ENCODE peak calls at places on chromosomes 11 and 22, in six cellular contexts. E, A, T, Y, F and C are unnamed samples.

GRCh38 chr11:5279678-5280077 is 9.9 kb upstream of the HBE1 start:
- DNase-seq in Y (no peak), E (no peak), F (no peak), A (no peak), T (no peak), C (no peak)

GRCh38 chr22:44411226-44412135 is 86.6 kb downstream of the RTL6 start:
- DNase-seq in T (no peak), F (no peak), E (no peak), Y (no peak), A (peak; percentile 55), C (no peak)

GRCh38 chr11:65539401-65540289 is 14.8 kb downstream of the SCYL1 start:
- DNase-seq in Y (no peak), A (no peak), E (no peak), F (no peak), T (peak; percentile 88), C (peak; percentile 90)

GRCh38 chr22:31160328-31160978 is 471 bp downstream of the RNF185 start:
- DNase-seq in T (peak; percentile 38), E (no peak), F (peak; percentile 29), A (no peak), Y (peak; percentile 61), C (no peak)

GRCh38 chr11:117097567-117098268 is 510 bp downstream of the SIK3 start:
- DNase-seq in Y (peak; percentile 43), F (no peak), T (peak; percentile 45), A (no peak), E (peak; percentile 61), C (peak; percentile 63)

GRCh38 chr11:7546324-7546791 is 32.6 kb downstream of the PPFIBP2 start:
- DNase-seq in F (no peak), Y (no peak), T (no peak), A (no peak), E (peak; percentile 90), C (no peak)

GRCh38 chr11:110297082-110297725 is 790 bp upstream of the RDX start:
- DNase-seq in Y (peak; percentile 61), E (no peak), A (no peak), T (no peak), F (peak; percentile 40), C (no peak)

GRCh38 chr11:134339756-134340155 is 8.0 kb downstream of the GLB1L2 start:
- DNase-seq in Y (no peak), F (no peak), T (peak; percentile 61), E (no peak), A (no peak), C (no peak)

GRCh38 chr22:17972385-17973181 is 51.8 kb downstream of the MICAL3 start:
- DNase-seq in Y (peak; percentile 60), T (no peak), F (peak; percentile 86), E (peak; percentile 74), A (no peak), C (no peak)

GRCh38 chr11:10309163-10310093 is 4.6 kb downstream of the ADM start:
- DNase-seq in E (peak; percentile 89), T (peak; percentile 78), A (peak; percentile 89), Y (peak; percentile 87), F (peak; percentile 68), C (peak; percentile 86)

GRCh38 chr22:23047742-23048141 is 22.6 kb upstream of the GNAZ start:
- DNase-seq in T (no peak), E (no peak), Y (no peak), F (no peak), A (peak; percentile 38), C (no peak)

GRCh38 chr11:101915811-101916291 is 471 bp downstream of the ANGPTL5 start:
- DNase-seq in A (no peak), F (peak; percentile 38), E (no peak), Y (peak; percentile 77), T (no peak), C (no peak)

GRCh38 chr11:130945945-130946344 is 29.7 kb upstream of the SNX19 start:
- DNase-seq in A (peak; percentile 66), E (peak; percentile 54), F (peak; percentile 94), T (no peak), Y (peak; percentile 24), C (peak; percentile 45)

GRCh38 chr11:12841946-12842630 is 167.0 kb upstream of the RASSF10 start:
- DNase-seq in F (peak; percentile 92), T (no peak), Y (peak; percentile 79), E (no peak), A (no peak), C (no peak)

GRCh38 chr11:117226388-117227385 is 5.2 kb downstream of the PCSK7 start:
- DNase-seq in E (no peak), A (no peak), T (no peak), F (peak; percentile 64), Y (peak; percentile 85), C (no peak)

GRCh38 chr11:66035653-66036333 is 9.5 kb upstream of the CATSPER1 start:
- DNase-seq in A (no peak), F (no peak), E (no peak), Y (no peak), T (no peak), C (no peak)

GRCh38 chr11:4017129-4017528 is 77.5 kb upstream of the RRM1 start:
- DNase-seq in F (no peak), E (no peak), Y (no peak), A (no peak), T (no peak), C (no peak)

GRCh38 chr11:125261471-125262087 is 97.0 kb downstream of the PKNOX2 start:
- DNase-seq in E (no peak), F (no peak), A (no peak), Y (peak; percentile 45), T (no peak), C (no peak)

GRCh38 chr11:104870910-104871309 is 27.4 kb downstream of the CASP12 start:
- DNase-seq in Y (peak; percentile 21), F (peak; percentile 83), T (no peak), E (no peak), A (no peak), C (no peak)

GRCh38 chr11:110000045-110000502 is 93.1 kb upstream of the ZC3H12C start:
- DNase-seq in A (no peak), F (peak; percentile 98), Y (peak; percentile 96), E (no peak), T (no peak), C (no peak)

GRCh38 chr11:76600124-76600655 is 70.4 kb downstream of the LRRC32 start:
- DNase-seq in F (no peak), T (no peak), A (no peak), Y (no peak), E (no peak), C (no peak)

GRCh38 chr11:82858556-82859091 is 41.6 kb downstream of the PRCP start:
- DNase-seq in T (no peak), Y (peak; percentile 31), A (no peak), E (no peak), F (peak; percentile 78), C (no peak)

GRCh38 chr22:23566716-23567475 is 13.2 kb downstream of the IGLL1 start:
- DNase-seq in F (no peak), Y (no peak), T (no peak), A (peak; percentile 60), E (peak; percentile 24), C (no peak)

GRCh38 chr11:69645801-69646492 is 5.0 kb downstream of the CCND1 start:
- DNase-seq in Y (no peak), E (no peak), A (no peak), T (no peak), F (no peak), C (no peak)
- H3K27ac ChIP-seq in Y (no peak overlapping the region), E (no peak overlapping the region), A (no peak overlapping the region), T (no peak overlapping the region), F (no peak overlapping the region), C (no peak overlapping the region)

GRCh38 chr22:38311331-38311635 is 6.0 kb downstream of the CSNK1E start:
- DNase-seq in T (no peak), Y (peak; percentile 41), E (no peak), A (no peak), F (no peak), C (no peak)
- H3K4me1 ChIP-seq in T (peaks cover 4% of the 10 kb centered on the region), Y (peaks cover 66% of the 10 kb centered on the region), E (peaks cover 70% of the 10 kb centered on the region), A (peaks cover 77% of the 10 kb centered on the region), F (peaks cover 47% of the 10 kb centered on the region), C (peaks cover 25% of the 10 kb centered on the region)

GRCh38 chr11:46069595-46069994 is 51.7 kb downstream of the PHF21A start:
- DNase-seq in T (no peak), F (no peak), A (no peak), E (no peak), Y (no peak), C (no peak)

GRCh38 chr11:46071091-46071490 is 50.2 kb downstream of the PHF21A start:
- DNase-seq in T (no peak), E (no peak), A (no peak), F (no peak), Y (no peak), C (no peak)

GRCh38 chr11:46073632-46074031 is 47.6 kb downstream of the PHF21A start:
- DNase-seq in T (no peak), Y (no peak), A (no peak), E (no peak), F (no peak), C (no peak)

GRCh38 chr11:46075168-46075567 is 46.1 kb downstream of the PHF21A start:
- DNase-seq in Y (peak; percentile 35), F (peak; percentile 77), A (no peak), E (no peak), T (no peak), C (no peak)

GRCh38 chr11:46072172-46072964 is 48.9 kb downstream of the PHF21A start:
- DNase-seq in E (no peak), T (no peak), A (no peak), F (no peak), Y (peak; percentile 42), C (no peak)
- H3K4me3 ChIP-seq in E (no peak overlapping the region), T (no peak overlapping the region), A (no peak overlapping the region), F (no peak overlapping the region), Y (no peak overlapping the region), C (no peak overlapping the region)

GRCh38 chr11:61829806-61830205 is 1.7 kb downstream of the FADS2 start:
- DNase-seq in F (no peak), A (no peak), Y (no peak), T (no peak), E (no peak), C (no peak)

GRCh38 chr11:61828379-61828628 is 204 bp downstream of the FADS2 start:
- DNase-seq in F (no peak), A (no peak), T (no peak), E (no peak), Y (no peak), C (no peak)

GRCh38 chr11:61827573-61828378 is at the start of gene FADS2:
- DNase-seq in T (peak; percentile 78), A (peak; percentile 98), F (peak; percentile 98), E (peak; percentile 88), Y (peak; percentile 99), C (peak; percentile 97)

GRCh38 chr11:61830318-61831105 is 2.4 kb downstream of the FADS2 start:
- DNase-seq in Y (no peak), F (peak; percentile 46), E (no peak), T (no peak), A (no peak), C (no peak)

DNA sequence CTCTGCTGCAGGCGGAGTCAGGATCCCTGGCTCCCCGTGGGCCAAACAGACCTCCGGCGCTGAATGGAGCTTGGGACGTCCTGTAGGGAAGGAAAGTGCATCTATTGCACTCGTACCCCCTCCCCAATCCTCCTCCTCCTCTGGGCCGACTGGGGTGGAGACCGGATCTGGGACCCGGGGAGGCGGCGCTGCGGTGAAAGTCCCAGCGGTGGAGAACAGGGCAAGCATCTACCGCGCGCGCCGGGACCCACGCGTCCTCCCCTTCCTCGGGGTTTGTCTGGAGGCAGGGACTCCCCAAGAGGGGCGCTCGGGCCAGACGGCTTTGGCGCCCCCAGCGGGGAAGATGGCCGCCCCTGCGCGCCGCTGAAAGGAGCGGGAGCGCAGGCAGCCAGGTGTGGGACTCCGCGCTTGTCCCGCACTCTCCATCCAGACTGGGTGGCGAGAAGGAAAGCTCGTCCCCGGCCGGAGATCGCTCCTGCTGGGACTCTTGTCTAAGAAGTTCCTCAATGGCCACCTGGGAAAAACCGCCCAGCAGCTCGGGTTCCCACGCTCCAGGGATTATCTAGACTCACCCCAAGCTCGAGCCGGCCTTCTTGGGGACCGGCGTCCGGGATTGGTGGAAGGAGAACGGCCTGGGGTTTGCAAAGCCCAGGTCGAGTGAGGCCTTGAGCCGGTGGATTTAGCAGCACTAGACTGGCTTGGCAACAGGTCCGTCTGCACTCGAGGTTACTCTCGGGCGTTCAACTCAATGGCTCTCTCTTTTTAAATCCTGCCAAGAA is 718 bp downstream of the FADS2 start:
- DNase-seq in A (peak; percentile 88), T (peak; percentile 30), F (peak; percentile 36), E (peak; percentile 63), Y (peak; percentile 68), C (peak; percentile 56)
- H3K27ac ChIP-seq in A (peak overlapping the region; percentile 92), T (peak overlapping the region; percentile 60), F (peak overlapping the region; percentile 75), E (peak overlapping the region; percentile 41), Y (peak overlapping the region; percentile 80), C (peak overlapping the region; percentile 86)